ENCODE peak calls at places on chromosomes 7 and 10, in seven cellular contexts. G, F, N, M, K, D and L are unnamed samples.

GRCh38 chr7:144822223-144822622 is 13.6 kb downstream of the TPK1 start:
- DNase-seq in M (no peak), F (no peak), D (no peak), G (no peak), N (no peak), K (no peak), L (no peak)

GRCh38 chr10:8283986-8284385 is 229.5 kb downstream of the GATA3 start:
- DNase-seq in F (no peak), D (no peak), N (no peak), K (no peak), M (no peak), G (no peak), L (no peak)

GRCh38 chr7:48168159-48168558 is 3.1 kb upstream of the ABCA13 start:
- DNase-seq in G (no peak), F (peak; percentile 55), D (peak; percentile 11), N (no peak), M (no peak), K (peak; percentile 88), L (no peak)

GRCh38 chr10:15482168-15482567 is 111.1 kb upstream of the FAM171A1 start:
- DNase-seq in F (no peak), D (no peak), G (no peak), K (no peak), M (no peak), N (no peak), L (no peak)

GRCh38 chr7:158495780-158496179 is 91.8 kb downstream of the PTPRN2 start:
- DNase-seq in N (no peak), M (no peak), K (peak; percentile 3), D (no peak), F (no peak), G (no peak), L (no peak)

GRCh38 chr7:18895456-18895855 is 222.0 kb downstream of the TWIST1 start:
- DNase-seq in D (peak; percentile 66), F (peak; percentile 88), N (no peak), M (peak; percentile 31), G (no peak), K (peak; percentile 94), L (no peak)

GRCh38 chr7:29228289-29229011 is 33.9 kb downstream of the CHN2 start:
- DNase-seq in D (no peak), K (no peak), G (no peak), F (no peak), N (no peak), M (no peak), L (no peak)

GRCh38 chr10:34492081-34492480 is 323.0 kb downstream of the PARD3 start:
- DNase-seq in G (no peak), K (peak; percentile 95), M (no peak), D (no peak), N (no peak), F (no peak), L (no peak)

GRCh38 chr10:71478173-71478572 is 81.5 kb downstream of the CDH23 start:
- DNase-seq in D (no peak), K (no peak), G (no peak), F (no peak), M (no peak), N (no peak), L (no peak)

GRCh38 chr7:128853691-128854298 is 8.9 kb upstream of the ATP6V1F start:
- DNase-seq in D (no peak), F (no peak), N (no peak), M (no peak), K (no peak), G (no peak), L (no peak)

GRCh38 chr10:28087675-28088351 is 88.9 kb upstream of the ODAD2 start:
- DNase-seq in M (no peak), N (no peak), K (peak; percentile 88), F (peak; percentile 92), D (peak; percentile 95), G (no peak), L (no peak)

GRCh38 chr7:37109016-37109415 is 339.6 kb downstream of the ELMO1 start:
- DNase-seq in N (no peak), G (no peak), K (no peak), D (no peak), F (no peak), M (no peak), L (no peak)

GRCh38 chr10:120221873-120222485 is 235.0 kb upstream of the PLPP4 start:
- DNase-seq in F (no peak), D (no peak), G (no peak), N (peak; percentile 68), K (peak; percentile 49), M (peak; percentile 4), L (no peak)

GRCh38 chr7:140646931-140647647 is 6.5 kb upstream of the DENND2A start:
- DNase-seq in F (peak; percentile 37), N (no peak), M (no peak), K (peak; percentile 33), G (peak; percentile 60), D (peak; percentile 34), L (peak; percentile 18)

GRCh38 chr10:119313645-119314044 is 106.3 kb downstream of the GRK5 start:
- DNase-seq in G (peak; percentile 60), M (no peak), N (no peak), K (no peak), D (no peak), F (no peak), L (peak; percentile 63)

GRCh38 chr7:143811-144453 is 48.4 kb upstream of the FAM20C start:
- DNase-seq in M (no peak), D (no peak), F (no peak), N (no peak), K (no peak), G (no peak), L (no peak)

GRCh38 chr7:120502132-120502531 is 229.2 kb downstream of the KCND2 start:
- DNase-seq in F (no peak), N (no peak), D (no peak), K (no peak), G (no peak), M (no peak), L (no peak)

GRCh38 chr7:41578700-41579099 is 124.2 kb downstream of the INHBA start:
- DNase-seq in D (no peak), F (no peak), K (no peak), G (no peak), N (no peak), M (no peak), L (no peak)

GRCh38 chr10:123132576-123133477 is 2.9 kb upstream of the HMX3 start:
- DNase-seq in K (peak; percentile 71), F (peak; percentile 76), G (peak; percentile 90), N (no peak), D (peak; percentile 84), M (no peak), L (peak; percentile 78)

GRCh38 chr7:930975-931758 is 23.3 kb downstream of the ADAP1 start:
- DNase-seq in M (no peak), N (no peak), K (no peak), F (no peak), G (no peak), D (no peak), L (no peak)

GRCh38 chr10:9926003-9926402 is 1091.7 kb upstream of the CELF2 start:
- DNase-seq in M (no peak), G (no peak), N (no peak), K (no peak), D (no peak), F (no peak), L (no peak)

GRCh38 chr7:55018361-55019328 is at the start of gene EGFR:
- DNase-seq in D (peak; percentile 81), M (peak; percentile 24), F (peak; percentile 80), K (peak; percentile 61), G (no peak), N (no peak), L (no peak)

GRCh38 chr10:43985941-43986340 is 337.3 kb upstream of the ZNF32 start:
- DNase-seq in G (no peak), M (no peak), K (no peak), D (no peak), N (no peak), F (no peak), L (no peak)

GRCh38 chr7:158067931-158068482 is 519.6 kb downstream of the PTPRN2 start:
- DNase-seq in D (no peak), M (no peak), K (no peak), G (no peak), F (no peak), N (no peak), L (no peak)

GRCh38 chr10:15141136-15142067 is 27.1 kb downstream of the NMT2 start:
- DNase-seq in F (no peak), D (no peak), G (no peak), K (no peak), M (no peak), N (no peak), L (no peak)

GRCh38 chr10:9140373-9140772 is 1085.9 kb downstream of the GATA3 start:
- DNase-seq in N (no peak), G (no peak), K (no peak), M (no peak), F (no peak), D (no peak), L (no peak)

GRCh38 chr10:4303045-4303444 is 518.0 kb upstream of the KLF6 start:
- DNase-seq in G (no peak), K (peak; percentile 57), F (peak; percentile 21), N (no peak), M (no peak), D (peak; percentile 32), L (no peak)

GRCh38 chr10:125230251-125230650 is 69.9 kb upstream of the CTBP2 start:
- DNase-seq in F (peak; percentile 54), D (peak; percentile 65), K (no peak), G (no peak), N (no peak), M (no peak), L (no peak)

GRCh38 chr7:50197547-50197946 is 104.5 kb upstream of the ZPBP start:
- DNase-seq in D (no peak), M (no peak), F (no peak), K (no peak), N (peak; percentile 13), G (no peak), L (no peak)

GRCh38 chr10:99528256-99528866 is 4.4 kb upstream of the NKX2-3 start:
- DNase-seq in G (no peak), K (peak; percentile 5), N (no peak), D (peak; percentile 48), F (no peak), M (no peak), L (no peak)
- H3K27me3 ChIP-seq in G (peaks cover 44% of the 10 kb centered on the region), K (peaks cover 75% of the 10 kb centered on the region), N (peaks cover 92% of the 10 kb centered on the region), D (peaks cover 89% of the 10 kb centered on the region), F (peaks cover 92% of the 10 kb centered on the region), M (peaks cover 85% of the 10 kb centered on the region), L (peaks cover 47% of the 10 kb centered on the region)

GRCh38 chr10:13003004-13003403 is 1.5 kb upstream of the CCDC3 start:
- DNase-seq in G (no peak), F (peak; percentile 48), K (peak; percentile 65), D (peak; percentile 51), N (no peak), M (no peak), L (no peak)
- H3K4me3 ChIP-seq in G (no peak overlapping the region), F (no peak overlapping the region), K (no peak overlapping the region), D (no peak overlapping the region), N (no peak overlapping the region), M (no peak overlapping the region), L (no peak overlapping the region)

DNA sequence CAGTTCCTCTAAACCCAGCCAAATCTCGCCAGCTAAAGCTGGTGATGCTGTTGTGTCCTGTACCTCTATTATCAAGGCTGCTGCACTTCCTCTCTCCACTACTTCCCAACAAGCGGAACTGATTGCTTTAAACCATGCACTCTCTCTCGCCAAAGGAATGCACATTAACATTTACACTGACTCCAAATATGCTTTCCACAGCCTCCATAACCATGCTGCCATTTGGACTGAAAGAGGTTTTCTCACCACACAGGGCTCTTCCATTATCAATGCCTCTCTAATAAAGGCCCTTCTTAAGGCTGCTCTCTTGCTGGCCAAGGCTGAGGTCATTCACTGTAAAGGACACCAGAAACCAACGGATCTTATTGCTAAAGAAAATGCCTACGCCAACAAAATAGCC is 11.4 kb upstream of the LRRC61 start:
- DNase-seq in K (no peak), M (no peak), N (no peak), D (no peak), F (no peak), G (no peak), L (no peak)
- H3K27me3 ChIP-seq in K (no peaks in the 10 kb centered on the region), M (no peaks in the 10 kb centered on the region), N (peaks cover 1% of the 10 kb centered on the region), D (no peaks in the 10 kb centered on the region), F (no peaks in the 10 kb centered on the region), G (no peaks in the 10 kb centered on the region), L (no peaks in the 10 kb centered on the region)

GRCh38 chr7:22726849-22727792 is at the start of gene IL6:
- DNase-seq in D (peak; percentile 98), K (peak; percentile 84), M (peak; percentile 79), N (no peak), G (no peak), F (peak; percentile 97), L (no peak)
- H3K4me3 ChIP-seq in D (peak within 1 kb of the TSS; percentile 69), K (no peak within 1 kb of the TSS), M (peak within 1 kb of the TSS; percentile 62), N (no peak within 1 kb of the TSS), G (no peak within 1 kb of the TSS), F (peak within 1 kb of the TSS; percentile 69), L (no peak within 1 kb of the TSS)